ENCODE peak calls at places on chromosomes 5 and 9, in nine cellular contexts. One of them, this sample, is unnamed.

GRCh38 chr5:55530669-55531068 is 4.1 kb downstream of the PLPP1 start:
- DNase-seq in thoracic aorta: no peak
- DNase-seq in IMR-90: no peak
- DNase-seq in CD8-positive, alpha-beta T cell: no peak
- DNase-seq in brain microvascular endothelial cell: no peak
- DNase-seq in left ventricle myocardium inferior: peak; percentile 18
- DNase-seq in transverse colon: no peak
- DNase-seq in tibial artery: no peak
- DNase-seq in right lobe of liver: no peak
- DNase-seq in this sample: no peak

GRCh38 chr5:126917918-126918623 is 112.3 kb downstream of the MARCHF3 start:
- DNase-seq in CD8-positive, alpha-beta T cell: no peak
- DNase-seq in tibial artery: no peak
- DNase-seq in brain microvascular endothelial cell: peak; percentile 64
- DNase-seq in IMR-90: peak; percentile 74
- DNase-seq in thoracic aorta: no peak
- DNase-seq in left ventricle myocardium inferior: no peak
- DNase-seq in right lobe of liver: no peak
- DNase-seq in transverse colon: no peak
- DNase-seq in this sample: no peak

GRCh38 chr5:454936-455335 is 12.0 kb downstream of the EXOC3 start:
- DNase-seq in right lobe of liver: peak; percentile 39
- DNase-seq in tibial artery: peak; percentile 7
- DNase-seq in left ventricle myocardium inferior: peak; percentile 11
- DNase-seq in brain microvascular endothelial cell: no peak
- DNase-seq in transverse colon: peak; percentile 5
- DNase-seq in CD8-positive, alpha-beta T cell: no peak
- DNase-seq in IMR-90: no peak
- DNase-seq in thoracic aorta: no peak
- DNase-seq in this sample: no peak

GRCh38 chr5:34002629-34003328 is 5.1 kb downstream of the AMACR start:
- DNase-seq in IMR-90: peak; percentile 18
- DNase-seq in transverse colon: no peak
- DNase-seq in thoracic aorta: no peak
- DNase-seq in tibial artery: no peak
- DNase-seq in right lobe of liver: no peak
- DNase-seq in left ventricle myocardium inferior: no peak
- DNase-seq in CD8-positive, alpha-beta T cell: no peak
- DNase-seq in brain microvascular endothelial cell: no peak
- DNase-seq in this sample: no peak

GRCh38 chr9:121169094-121169601 is 32.5 kb downstream of the RAB14 start:
- DNase-seq in brain microvascular endothelial cell: peak; percentile 14
- DNase-seq in transverse colon: no peak
- DNase-seq in CD8-positive, alpha-beta T cell: no peak
- DNase-seq in left ventricle myocardium inferior: no peak
- DNase-seq in right lobe of liver: no peak
- DNase-seq in thoracic aorta: no peak
- DNase-seq in tibial artery: peak; percentile 40
- DNase-seq in IMR-90: no peak
- DNase-seq in this sample: peak; percentile 14

GRCh38 chr9:76598971-76599370 is 140.0 kb downstream of the GCNT1 start:
- DNase-seq in right lobe of liver: no peak
- DNase-seq in brain microvascular endothelial cell: no peak
- DNase-seq in tibial artery: no peak
- DNase-seq in IMR-90: no peak
- DNase-seq in thoracic aorta: no peak
- DNase-seq in transverse colon: no peak
- DNase-seq in CD8-positive, alpha-beta T cell: no peak
- DNase-seq in left ventricle myocardium inferior: no peak
- DNase-seq in this sample: no peak

GRCh38 chr5:134072471-134073220 is 41.8 kb upstream of the TCF7 start:
- DNase-seq in right lobe of liver: no peak
- DNase-seq in left ventricle myocardium inferior: no peak
- DNase-seq in thoracic aorta: no peak
- DNase-seq in brain microvascular endothelial cell: no peak
- DNase-seq in IMR-90: no peak
- DNase-seq in CD8-positive, alpha-beta T cell: no peak
- DNase-seq in tibial artery: no peak
- DNase-seq in transverse colon: no peak
- DNase-seq in this sample: no peak

GRCh38 chr5:42951169-42951846 is 88.8 kb downstream of the ANXA2R start:
- DNase-seq in IMR-90: peak; percentile 43
- DNase-seq in CD8-positive, alpha-beta T cell: peak; percentile 55
- DNase-seq in thoracic aorta: no peak
- DNase-seq in right lobe of liver: peak; percentile 58
- DNase-seq in tibial artery: peak; percentile 40
- DNase-seq in brain microvascular endothelial cell: peak; percentile 47
- DNase-seq in left ventricle myocardium inferior: peak; percentile 26
- DNase-seq in transverse colon: peak; percentile 59
- DNase-seq in this sample: no peak

DNA sequence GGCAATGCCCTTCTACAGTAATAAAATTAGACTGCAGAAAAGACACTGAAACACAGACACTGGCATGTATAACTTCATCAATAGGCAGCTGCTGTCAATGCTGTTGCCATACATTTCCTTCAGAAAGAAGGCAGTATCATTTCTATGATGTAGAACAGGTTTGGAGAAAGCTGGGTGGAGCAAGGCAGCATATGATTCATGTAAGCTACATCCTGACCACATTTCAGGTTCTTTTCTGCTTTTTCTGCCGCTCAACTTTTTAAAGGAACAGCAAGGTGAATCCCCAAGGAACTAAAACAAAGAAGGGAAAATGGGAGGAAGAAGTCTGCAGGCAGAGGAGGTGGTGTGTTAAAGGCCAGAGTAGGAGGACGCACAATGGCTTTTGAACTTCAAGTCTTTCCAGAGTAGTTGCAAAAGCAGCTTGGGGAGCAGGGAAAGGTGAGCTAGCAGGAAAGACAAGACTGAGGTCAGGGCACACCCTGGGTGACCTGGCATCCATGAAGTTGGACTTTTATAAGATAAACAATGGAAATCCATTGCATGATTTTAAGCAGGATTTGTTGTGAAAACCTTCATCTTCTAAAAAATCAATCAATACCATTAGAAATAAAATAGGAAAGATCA is 142.1 kb downstream of the MED10 start:
- DNase-seq in tibial artery: no peak
- DNase-seq in brain microvascular endothelial cell: no peak
- DNase-seq in CD8-positive, alpha-beta T cell: no peak
- DNase-seq in thoracic aorta: no peak
- DNase-seq in left ventricle myocardium inferior: no peak
- DNase-seq in IMR-90: no peak
- DNase-seq in transverse colon: no peak
- DNase-seq in right lobe of liver: no peak
- DNase-seq in this sample: peak; percentile 38
- H3K27ac ChIP-seq in tibial artery: no peak overlapping the region
- H3K27ac ChIP-seq in brain microvascular endothelial cell: no peak overlapping the region
- H3K27ac ChIP-seq in CD8-positive, alpha-beta T cell: no peak overlapping the region
- H3K27ac ChIP-seq in thoracic aorta: no peak overlapping the region
- H3K27ac ChIP-seq in left ventricle myocardium inferior: no peak overlapping the region
- H3K27ac ChIP-seq in IMR-90: no peak overlapping the region
- H3K27ac ChIP-seq in transverse colon: no peak overlapping the region
- H3K27ac ChIP-seq in right lobe of liver: no peak overlapping the region
- H3K27ac ChIP-seq in this sample: no peak overlapping the region

DNA sequence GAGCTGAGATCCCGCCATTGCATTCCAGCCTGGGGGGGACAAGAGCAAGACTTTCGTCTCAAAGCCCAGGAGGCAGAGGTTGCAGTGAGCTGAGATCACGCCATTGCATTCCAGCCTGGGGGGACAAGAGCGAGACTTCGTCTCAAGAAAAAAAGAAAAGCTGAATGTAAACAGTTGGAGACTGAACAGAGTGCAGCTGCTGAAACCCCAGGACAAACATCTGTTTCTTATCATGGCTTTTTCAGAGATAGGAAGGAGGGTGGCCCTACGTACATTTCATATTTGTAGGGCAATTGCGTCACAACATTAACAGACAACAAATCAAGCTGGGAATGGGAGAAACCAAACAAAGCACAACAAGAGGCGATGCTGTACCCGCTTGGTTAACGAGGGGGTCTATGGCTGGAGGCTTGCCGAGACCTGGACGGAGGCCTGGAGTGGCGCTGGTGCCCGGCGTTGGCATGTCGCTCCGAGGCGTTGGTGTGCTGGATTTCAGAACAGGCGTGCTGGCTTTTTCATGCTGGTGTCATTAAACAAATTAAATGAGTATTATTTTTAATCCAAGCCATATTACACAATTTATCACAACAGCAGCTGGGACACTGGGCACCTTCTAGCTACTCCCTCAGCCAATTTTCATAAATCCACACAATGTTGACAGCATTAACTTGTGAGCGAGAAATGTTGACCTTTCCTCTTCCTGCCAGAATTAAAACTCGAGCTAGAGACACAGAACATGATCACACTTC is 76.2 kb downstream of the TLE1 start:
- DNase-seq in transverse colon: peak; percentile 47
- DNase-seq in tibial artery: peak; percentile 60
- DNase-seq in left ventricle myocardium inferior: peak; percentile 45
- DNase-seq in IMR-90: peak; percentile 98
- DNase-seq in thoracic aorta: peak; percentile 45
- DNase-seq in brain microvascular endothelial cell: peak; percentile 82
- DNase-seq in right lobe of liver: no peak
- DNase-seq in CD8-positive, alpha-beta T cell: no peak
- DNase-seq in this sample: no peak
- H3K27ac ChIP-seq in transverse colon: peak overlapping the region; percentile 68
- H3K27ac ChIP-seq in tibial artery: peak overlapping the region; percentile 69
- H3K27ac ChIP-seq in left ventricle myocardium inferior: peak overlapping the region; percentile 91
- H3K27ac ChIP-seq in IMR-90: peak overlapping the region; percentile 96
- H3K27ac ChIP-seq in thoracic aorta: peak overlapping the region; percentile 85
- H3K27ac ChIP-seq in brain microvascular endothelial cell: peak overlapping the region; percentile 64
- H3K27ac ChIP-seq in right lobe of liver: no peak overlapping the region
- H3K27ac ChIP-seq in CD8-positive, alpha-beta T cell: no peak overlapping the region
- H3K27ac ChIP-seq in this sample: no peak overlapping the region

GRCh38 chr5:39203291-39203922 is 16.0 kb downstream of the FYB1 start:
- DNase-seq in right lobe of liver: no peak
- DNase-seq in tibial artery: no peak
- DNase-seq in CD8-positive, alpha-beta T cell: no peak
- DNase-seq in thoracic aorta: no peak
- DNase-seq in brain microvascular endothelial cell: no peak
- DNase-seq in left ventricle myocardium inferior: no peak
- DNase-seq in transverse colon: no peak
- DNase-seq in IMR-90: no peak
- DNase-seq in this sample: no peak

GRCh38 chr5:39203951-39204350 is 15.4 kb downstream of the FYB1 start:
- DNase-seq in transverse colon: no peak
- DNase-seq in right lobe of liver: no peak
- DNase-seq in tibial artery: no peak
- DNase-seq in CD8-positive, alpha-beta T cell: no peak
- DNase-seq in IMR-90: no peak
- DNase-seq in thoracic aorta: no peak
- DNase-seq in brain microvascular endothelial cell: no peak
- DNase-seq in left ventricle myocardium inferior: no peak
- DNase-seq in this sample: no peak

GRCh38 chr5:39201160-39201794 is 18.1 kb downstream of the FYB1 start:
- DNase-seq in transverse colon: no peak
- DNase-seq in thoracic aorta: no peak
- DNase-seq in left ventricle myocardium inferior: no peak
- DNase-seq in IMR-90: no peak
- DNase-seq in right lobe of liver: no peak
- DNase-seq in CD8-positive, alpha-beta T cell: no peak
- DNase-seq in tibial artery: no peak
- DNase-seq in brain microvascular endothelial cell: no peak
- DNase-seq in this sample: no peak

GRCh38 chr5:39201795-39202593 is 17.4 kb downstream of the FYB1 start:
- DNase-seq in left ventricle myocardium inferior: no peak
- DNase-seq in CD8-positive, alpha-beta T cell: no peak
- DNase-seq in right lobe of liver: no peak
- DNase-seq in brain microvascular endothelial cell: no peak
- DNase-seq in transverse colon: no peak
- DNase-seq in tibial artery: no peak
- DNase-seq in IMR-90: no peak
- DNase-seq in thoracic aorta: no peak
- DNase-seq in this sample: no peak

DNA sequence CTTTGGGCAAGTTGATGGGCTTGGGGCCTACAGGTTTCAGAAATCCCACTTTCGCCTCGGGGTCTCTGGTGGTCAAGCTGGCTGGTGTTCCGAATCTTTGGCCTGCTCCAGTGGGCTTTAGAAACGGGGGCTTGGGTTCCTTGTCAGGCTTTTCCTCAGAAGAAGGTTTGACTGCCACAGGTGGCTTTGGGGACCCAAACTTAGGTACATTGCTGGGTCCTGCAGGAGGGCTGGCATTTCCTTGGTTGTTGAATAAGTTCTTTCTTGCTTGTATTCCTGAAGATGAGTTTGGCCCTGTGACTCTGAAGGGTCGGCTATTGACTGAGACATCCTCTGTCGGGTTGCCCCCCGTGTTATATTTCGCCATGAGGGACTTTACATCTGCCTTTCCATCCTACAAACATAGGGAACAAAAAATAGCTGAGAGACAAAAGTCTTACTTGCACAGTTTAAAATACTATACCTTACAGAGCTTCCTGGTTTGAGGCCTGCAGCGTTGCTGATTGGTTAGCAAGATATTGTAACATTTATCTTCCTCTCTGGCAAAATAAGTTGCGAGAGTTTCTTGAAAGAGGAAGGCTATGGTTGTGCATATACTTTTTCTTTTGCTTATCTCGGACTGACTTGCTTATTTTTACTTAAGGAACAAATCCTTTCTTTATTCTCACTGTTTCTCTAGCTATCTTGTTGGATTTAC is 16.6 kb downstream of the FYB1 start:
- DNase-seq in transverse colon: no peak
- DNase-seq in CD8-positive, alpha-beta T cell: no peak
- DNase-seq in brain microvascular endothelial cell: no peak
- DNase-seq in left ventricle myocardium inferior: no peak
- DNase-seq in IMR-90: no peak
- DNase-seq in thoracic aorta: no peak
- DNase-seq in tibial artery: no peak
- DNase-seq in right lobe of liver: no peak
- DNase-seq in this sample: no peak
- H3K27ac ChIP-seq in transverse colon: peak overlapping the region; percentile 37
- H3K27ac ChIP-seq in CD8-positive, alpha-beta T cell: peak overlapping the region; percentile 70
- H3K27ac ChIP-seq in brain microvascular endothelial cell: no peak overlapping the region
- H3K27ac ChIP-seq in left ventricle myocardium inferior: no peak overlapping the region
- H3K27ac ChIP-seq in IMR-90: no peak overlapping the region
- H3K27ac ChIP-seq in thoracic aorta: no peak overlapping the region
- H3K27ac ChIP-seq in tibial artery: no peak overlapping the region
- H3K27ac ChIP-seq in right lobe of liver: peak overlapping the region; percentile 1
- H3K27ac ChIP-seq in this sample: no peak overlapping the region

GRCh38 chr9:37444890-37445289 is 20.4 kb downstream of the ZBTB5 start:
- DNase-seq in tibial artery: no peak
- DNase-seq in right lobe of liver: no peak
- DNase-seq in thoracic aorta: no peak
- DNase-seq in brain microvascular endothelial cell: no peak
- DNase-seq in CD8-positive, alpha-beta T cell: no peak
- DNase-seq in left ventricle myocardium inferior: no peak
- DNase-seq in IMR-90: no peak
- DNase-seq in transverse colon: no peak
- DNase-seq in this sample: no peak

GRCh38 chr9:37443566-37443965 is 21.1 kb downstream of the GRHPR start:
- DNase-seq in thoracic aorta: no peak
- DNase-seq in CD8-positive, alpha-beta T cell: no peak
- DNase-seq in left ventricle myocardium inferior: no peak
- DNase-seq in right lobe of liver: no peak
- DNase-seq in IMR-90: no peak
- DNase-seq in brain microvascular endothelial cell: no peak
- DNase-seq in tibial artery: no peak
- DNase-seq in transverse colon: no peak
- DNase-seq in this sample: no peak

GRCh38 chr9:37442556-37442955 is 20.1 kb downstream of the GRHPR start:
- DNase-seq in tibial artery: no peak
- DNase-seq in transverse colon: no peak
- DNase-seq in IMR-90: no peak
- DNase-seq in brain microvascular endothelial cell: no peak
- DNase-seq in CD8-positive, alpha-beta T cell: no peak
- DNase-seq in right lobe of liver: no peak
- DNase-seq in thoracic aorta: no peak
- DNase-seq in left ventricle myocardium inferior: no peak
- DNase-seq in this sample: no peak

GRCh38 chr9:37446401-37446800 is 18.8 kb downstream of the ZBTB5 start:
- DNase-seq in CD8-positive, alpha-beta T cell: no peak
- DNase-seq in tibial artery: no peak
- DNase-seq in IMR-90: no peak
- DNase-seq in brain microvascular endothelial cell: no peak
- DNase-seq in thoracic aorta: no peak
- DNase-seq in transverse colon: no peak
- DNase-seq in right lobe of liver: no peak
- DNase-seq in left ventricle myocardium inferior: no peak
- DNase-seq in this sample: no peak

DNA sequence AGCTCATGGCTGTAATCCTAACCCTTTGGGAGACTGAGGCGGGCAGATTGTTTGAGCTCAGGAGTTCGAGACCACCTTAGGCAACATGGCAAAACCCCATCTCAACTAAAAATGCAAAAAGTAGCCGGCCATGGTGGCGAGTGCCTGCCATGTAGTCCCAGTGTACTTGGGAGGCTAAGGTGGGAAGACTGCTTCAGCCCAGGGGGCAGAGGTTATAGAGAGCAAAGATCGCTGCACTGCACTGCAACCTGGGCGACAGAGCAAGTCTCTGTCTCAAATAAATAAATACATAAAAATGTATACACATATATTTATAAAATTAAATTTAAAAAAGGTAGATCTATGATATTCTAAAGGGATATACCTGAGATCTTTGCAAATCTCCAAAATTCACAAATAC is 19.4 kb downstream of the ZBTB5 start:
- DNase-seq in IMR-90: no peak
- DNase-seq in transverse colon: no peak
- DNase-seq in thoracic aorta: no peak
- DNase-seq in left ventricle myocardium inferior: no peak
- DNase-seq in right lobe of liver: no peak
- DNase-seq in tibial artery: no peak
- DNase-seq in brain microvascular endothelial cell: no peak
- DNase-seq in CD8-positive, alpha-beta T cell: no peak
- DNase-seq in this sample: no peak
- H3K27ac ChIP-seq in IMR-90: no peak overlapping the region
- H3K27ac ChIP-seq in transverse colon: no peak overlapping the region
- H3K27ac ChIP-seq in thoracic aorta: no peak overlapping the region
- H3K27ac ChIP-seq in left ventricle myocardium inferior: no peak overlapping the region
- H3K27ac ChIP-seq in right lobe of liver: peak overlapping the region; percentile 55
- H3K27ac ChIP-seq in tibial artery: no peak overlapping the region
- H3K27ac ChIP-seq in brain microvascular endothelial cell: no peak overlapping the region
- H3K27ac ChIP-seq in CD8-positive, alpha-beta T cell: no peak overlapping the region
- H3K27ac ChIP-seq in this sample: no peak overlapping the region